ENCODE peak calls at places on chromosomes 3 and 15, in four cellular contexts. T, A, B and Y are unnamed samples.

GRCh38 chr3:117814975-117815374 is 1105.4 kb downstream of the TUSC7 start:
- DNase-seq in T (peak), A (no peak), B (peak), Y (peak)

GRCh38 chr15:82999905-83000671 is 11.4 kb downstream of the C15orf40 start:
- DNase-seq in T (peak), A (no peak), B (peak), Y (peak)

GRCh38 chr15:89138999-89139612 is 50.9 kb downstream of the ABHD2 start:
- DNase-seq in T (peak), A (no peak), B (no peak), Y (no peak)

GRCh38 chr3:16173696-16174355 is 654 bp upstream of the GALNT15 start:
- DNase-seq in T (peak), A (no peak), B (peak), Y (no peak)

GRCh38 chr3:143084856-143085731 is 34.5 kb upstream of the CHST2 start:
- DNase-seq in T (peak), A (peak), B (peak), Y (no peak)

GRCh38 chr3:81602781-81603180 is 158.7 kb downstream of the GBE1 start:
- DNase-seq in T (peak), A (no peak), B (peak), Y (no peak)

GRCh38 chr3:184155644-184156521 is 706 bp downstream of the DVL3 start:
- DNase-seq in T (peak), A (no peak), B (no peak), Y (no peak)

GRCh38 chr15:96321422-96322391 is 8.8 kb upstream of the NR2F2 start:
- DNase-seq in T (peak), A (no peak), B (no peak), Y (no peak)

GRCh38 chr3:12484983-12485327 is 675 bp downstream of the TSEN2 start:
- DNase-seq in T (no peak), A (no peak), B (no peak), Y (no peak)

GRCh38 chr3:94299741-94300140 is 236.9 kb downstream of the NSUN3 start:
- DNase-seq in T (no peak), A (no peak), B (no peak), Y (no peak)

GRCh38 chr3:101320475-101320874 is at the start of gene IMPG2:
- DNase-seq in T (no peak), A (no peak), B (no peak), Y (no peak)

GRCh38 chr15:68204776-68205557 is at the start of gene CALML4:
- DNase-seq in T (peak), A (no peak), B (peak), Y (no peak)

GRCh38 chr3:193595939-193596487 is 3.0 kb downstream of the OPA1 start:
- DNase-seq in T (no peak), A (no peak), B (no peak), Y (no peak)

GRCh38 chr3:48473617-48473952 is 27.0 kb downstream of the ATRIP start:
- DNase-seq in T (no peak), A (no peak), B (no peak), Y (no peak)

GRCh38 chr3:56190906-56191305 is 277.4 kb downstream of the ERC2 start:
- DNase-seq in T (no peak), A (no peak), B (no peak), Y (no peak)

GRCh38 chr15:92421980-92422379 is 28.3 kb downstream of the ST8SIA2 start:
- DNase-seq in T (no peak), A (no peak), B (no peak), Y (no peak)

GRCh38 chr3:61454806-61455205 is 106.6 kb upstream of the PTPRG start:
- DNase-seq in T (no peak), A (no peak), B (peak), Y (no peak)

GRCh38 chr3:130687327-130687726 is 59.3 kb downstream of the PIK3R4 start:
- DNase-seq in T (no peak), A (no peak), B (no peak), Y (no peak)

GRCh38 chr15:66619152-66619903 is 53.5 kb upstream of the LCTL start:
- DNase-seq in T (peak), A (peak), B (peak), Y (peak)

GRCh38 chr3:159619341-159619885 is 369.2 kb upstream of the IL12A start:
- DNase-seq in T (peak), A (no peak), B (peak), Y (peak)

GRCh38 chr3:64138046-64138445 is 87.2 kb downstream of the PRICKLE2 start:
- DNase-seq in T (peak), A (no peak), B (no peak), Y (no peak)

GRCh38 chr15:39130556-39131379 is 450.1 kb upstream of the THBS1 start:
- DNase-seq in T (peak), A (no peak), B (peak), Y (no peak)

GRCh38 chr3:63861306-63861705 is 2.3 kb downstream of the THOC7 start:
- DNase-seq in T (no peak), A (no peak), B (no peak), Y (no peak)

GRCh38 chr3:172449468-172450149 is 1.4 kb upstream of the GHSR start:
- DNase-seq in T (peak), A (no peak), B (peak), Y (no peak)

GRCh38 chr3:4418156-4418555 is 48.9 kb downstream of the SUMF1 start:
- DNase-seq in T (no peak), A (no peak), B (no peak), Y (no peak)

GRCh38 chr15:80495406-80495942 is 91.3 kb downstream of the ARNT2 start:
- DNase-seq in T (peak), A (no peak), B (peak), Y (no peak)

GRCh38 chr15:55742927-55743614 is at the start of gene PRTG:
- DNase-seq in T (peak), A (no peak), B (peak), Y (peak)

GRCh38 chr3:190094201-190094718 is 26.4 kb downstream of the P3H2 start:
- DNase-seq in T (peak), A (no peak), B (peak), Y (peak)

GRCh38 chr3:23710555-23710954 is 95.2 kb upstream of the UBE2E1 start:
- DNase-seq in T (peak), A (no peak), B (peak), Y (no peak)

GRCh38 chr3:37891227-37891626 is 29.5 kb downstream of the CTDSPL start:
- DNase-seq in T (no peak), A (no peak), B (no peak), Y (no peak)

GRCh38 chr15:70584838-70585706 is 178.3 kb downstream of the UACA start:
- DNase-seq in T (peak), A (peak), B (no peak), Y (no peak)
- TF ChIP-seq CTCF in T (peak), A (no peak), B (no peak), Y (peak)

DNA sequence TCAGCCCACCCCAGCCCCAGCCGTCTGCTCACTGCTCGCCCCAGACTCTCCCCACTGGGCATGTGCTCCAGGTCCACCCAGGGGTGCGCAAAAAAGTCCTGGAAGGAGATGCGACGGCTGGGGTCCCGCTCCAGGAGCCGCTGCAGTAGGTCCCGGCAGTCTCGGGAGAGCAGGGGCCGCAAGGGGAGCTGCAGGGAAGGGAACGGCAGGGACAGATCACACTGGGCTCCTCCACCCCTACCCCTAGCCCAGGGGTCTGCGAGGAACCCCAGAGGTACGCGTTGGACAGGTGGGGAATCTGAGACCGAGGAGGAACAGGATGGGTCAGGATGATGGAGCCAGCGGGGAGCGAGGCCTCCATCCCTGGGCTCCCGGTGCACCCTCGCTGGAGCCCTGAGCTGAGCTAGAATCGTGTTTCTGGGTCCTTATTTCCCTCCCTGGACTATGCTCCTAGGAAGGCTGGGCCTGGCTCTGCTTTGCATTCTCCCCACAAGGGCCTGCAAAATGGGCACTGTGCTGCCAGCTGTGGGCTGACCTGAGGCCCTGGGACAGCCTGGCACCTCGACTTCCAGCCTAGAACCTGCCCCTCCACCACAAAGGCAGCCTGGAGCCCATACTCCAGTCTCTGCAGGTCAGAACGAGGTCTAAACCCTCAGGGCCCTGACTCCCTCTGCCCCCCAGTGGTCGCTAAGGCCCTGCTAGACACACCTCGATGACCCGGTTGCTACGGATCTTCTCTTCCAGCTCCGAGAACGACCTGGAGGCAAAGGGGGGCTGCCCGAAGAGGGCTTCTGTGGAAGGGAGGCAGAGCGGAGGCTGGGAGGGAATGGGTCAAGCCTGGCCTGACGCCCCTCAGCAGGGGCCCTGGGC is 3.2 kb downstream of the ULK3 start:
- DNase-seq in T (no peak), A (no peak), B (no peak), Y (no peak)
- TF ChIP-seq CTCF in T (no peak), A (no peak), B (no peak), Y (no peak)

GRCh38 chr3:72161870-72162617 is 377.1 kb upstream of the PROK2 start:
- DNase-seq in T (peak), A (no peak), B (peak), Y (no peak)
- TF ChIP-seq CTCF in T (no peak), A (no peak), B (no peak), Y (no peak)

GRCh38 chr15:45200001-45200798 is 12.4 kb upstream of the SHF start:
- DNase-seq in T (peak), A (peak), B (peak), Y (peak)

GRCh38 chr15:45198337-45199135 is 10.8 kb upstream of the SHF start:
- DNase-seq in T (peak), A (peak), B (peak), Y (peak)

GRCh38 chr15:45200799-45201556 is 13.2 kb upstream of the SHF start:
- DNase-seq in T (peak), A (peak), B (peak), Y (peak)

GRCh38 chr15:45197512-45197911 is 9.7 kb upstream of the SHF start:
- DNase-seq in T (no peak), A (no peak), B (no peak), Y (no peak)

GRCh38 chr15:45199136-45199810 is 11.5 kb upstream of the SHF start:
- DNase-seq in T (peak), A (peak), B (no peak), Y (no peak)
- TF ChIP-seq CTCF in T (no peak), A (no peak), B (no peak), Y (no peak)

GRCh38 chr15:101439285-101439919 is 50.1 kb downstream of the PCSK6 start:
- DNase-seq in T (peak), A (no peak), B (peak), Y (no peak)
- TF ChIP-seq CTCF in T (no peak), A (no peak), B (no peak), Y (no peak)